ENCODE peak calls at places on chromosomes 11 and 22, in five cellular contexts. U is bronchial epithelial cell, F is ecto neural progenitor cell, D is T-cell, Z is mesendoderm. K is an unnamed sample.

GRCh38 chr11:103601230-103601846 is 435.1 kb upstream of the DDI1 start:
- DNase-seq in F (peak; percentile 57), U (peak; percentile 58), D (no peak), Z (peak; percentile 85), K (no peak)

GRCh38 chr22:27876684-27877083 is 42.4 kb downstream of the PITPNB start:
- DNase-seq in D (no peak), Z (no peak), F (no peak), U (no peak), K (no peak)

GRCh38 chr11:74388678-74389327 is 9.4 kb downstream of the PGM2L1 start:
- DNase-seq in Z (peak; percentile 82), U (peak; percentile 64), D (peak; percentile 71), F (no peak), K (no peak)

GRCh38 chr11:69940246-69940610 is 121.0 kb upstream of the FGF3 start:
- DNase-seq in F (no peak), Z (no peak), D (no peak), U (no peak), K (no peak)

GRCh38 chr22:38540731-38541130 is 29.3 kb downstream of the DMC1 start:
- DNase-seq in U (no peak), D (no peak), Z (no peak), F (no peak), K (no peak)

GRCh38 chr11:325796-326591 is 5.3 kb upstream of the IFITM3 start:
- DNase-seq in U (no peak), D (no peak), Z (no peak), F (no peak), K (no peak)

GRCh38 chr11:14300661-14301304 is 58.2 kb downstream of the RRAS2 start:
- DNase-seq in D (peak; percentile 47), F (peak; percentile 62), Z (peak; percentile 94), U (peak; percentile 72), K (no peak)

GRCh38 chr11:65204646-65205601 is 23.2 kb downstream of the CAPN1 start:
- DNase-seq in F (peak; percentile 91), D (peak; percentile 42), Z (peak; percentile 92), U (no peak), K (no peak)

GRCh38 chr11:126263489-126263888 is 5.2 kb downstream of the SRPRA start:
- DNase-seq in D (no peak), F (no peak), Z (no peak), U (no peak), K (no peak)

GRCh38 chr11:122601131-122602125 is 54.1 kb upstream of the UBASH3B start:
- DNase-seq in U (peak; percentile 42), D (no peak), F (no peak), Z (peak; percentile 51), K (no peak)

GRCh38 chr11:72300268-72300667 is 56.3 kb upstream of the PHOX2A start:
- DNase-seq in U (no peak), Z (no peak), D (no peak), F (peak; percentile 9), K (no peak)

GRCh38 chr11:113519989-113520613 is 44.9 kb upstream of the DRD2 start:
- DNase-seq in F (peak; percentile 20), Z (no peak), U (no peak), D (no peak), K (no peak)

GRCh38 chr22:36151006-36151595 is 9.5 kb downstream of the APOL3 start:
- DNase-seq in U (no peak), F (no peak), Z (no peak), D (no peak), K (no peak)

GRCh38 chr22:31537019-31537535 is 40.7 kb downstream of the SFI1 start:
- DNase-seq in U (no peak), D (no peak), Z (no peak), F (no peak), K (no peak)

GRCh38 chr22:39723899-39724351 is 153.4 kb downstream of the CACNA1I start:
- DNase-seq in F (no peak), U (peak; percentile 41), D (no peak), Z (no peak), K (no peak)